ENCODE peak calls at places on chromosomes 7 and 10, in seven cellular contexts. One of them, this sample, is unnamed.

GRCh38 chr7:92781117-92781720 is 55.2 kb downstream of the CDK6 start:
- DNase-seq in RWPE2: no peak
- DNase-seq in H1: no peak
- DNase-seq in ureter: no peak
- DNase-seq in left cardiac atrium: no peak
- DNase-seq in NCI-H345: no peak
- DNase-seq in HFFc6: no peak
- DNase-seq in this sample: peak

GRCh38 chr7:142133740-142134148 is 22.2 kb downstream of the MGAM2 start:
- DNase-seq in RWPE2: no peak
- DNase-seq in H1: no peak
- DNase-seq in ureter: no peak
- DNase-seq in left cardiac atrium: no peak
- DNase-seq in NCI-H345: no peak
- DNase-seq in HFFc6: no peak
- DNase-seq in this sample: no peak

GRCh38 chr7:46559194-46559576 is 638.1 kb upstream of the IGFBP3 start:
- DNase-seq in RWPE2: no peak
- DNase-seq in H1: no peak
- DNase-seq in ureter: no peak
- DNase-seq in left cardiac atrium: no peak
- DNase-seq in NCI-H345: no peak
- DNase-seq in HFFc6: peak
- DNase-seq in this sample: no peak

GRCh38 chr10:47050618-47051455 is 139.6 kb downstream of the PTPN20 start:
- DNase-seq in RWPE2: no peak
- DNase-seq in H1: no peak
- DNase-seq in ureter: peak
- DNase-seq in left cardiac atrium: no peak
- DNase-seq in NCI-H345: no peak
- DNase-seq in HFFc6: no peak
- DNase-seq in this sample: no peak

GRCh38 chr7:115851291-115851690 is 179.3 kb downstream of the TFEC start:
- DNase-seq in RWPE2: no peak
- DNase-seq in H1: no peak
- DNase-seq in ureter: no peak
- DNase-seq in left cardiac atrium: no peak
- DNase-seq in NCI-H345: peak
- DNase-seq in HFFc6: peak
- DNase-seq in this sample: no peak

GRCh38 chr10:72263613-72264241 is 10.0 kb upstream of the DDIT4 start:
- DNase-seq in RWPE2: peak
- DNase-seq in H1: no peak
- DNase-seq in ureter: peak
- DNase-seq in left cardiac atrium: no peak
- DNase-seq in NCI-H345: peak
- DNase-seq in HFFc6: no peak
- DNase-seq in this sample: no peak

GRCh38 chr10:24575462-24576002 is 148.2 kb downstream of the ARHGAP21 start:
- DNase-seq in RWPE2: no peak
- DNase-seq in H1: no peak
- DNase-seq in ureter: no peak
- DNase-seq in left cardiac atrium: no peak
- DNase-seq in NCI-H345: no peak
- DNase-seq in HFFc6: peak
- DNase-seq in this sample: no peak

GRCh38 chr7:118689403-118689802 is 464.9 kb downstream of the ANKRD7 start:
- DNase-seq in RWPE2: no peak
- DNase-seq in H1: no peak
- DNase-seq in ureter: no peak
- DNase-seq in left cardiac atrium: no peak
- DNase-seq in NCI-H345: no peak
- DNase-seq in HFFc6: no peak
- DNase-seq in this sample: no peak

GRCh38 chr7:30928254-30928872 is 16.7 kb downstream of the AQP1 start:
- DNase-seq in RWPE2: no peak
- DNase-seq in H1: no peak
- DNase-seq in ureter: no peak
- DNase-seq in left cardiac atrium: no peak
- DNase-seq in NCI-H345: no peak
- DNase-seq in HFFc6: no peak
- DNase-seq in this sample: no peak

GRCh38 chr10:119252051-119252465 is 44.7 kb downstream of the GRK5 start:
- DNase-seq in RWPE2: no peak
- DNase-seq in H1: no peak
- DNase-seq in ureter: no peak
- DNase-seq in left cardiac atrium: no peak
- DNase-seq in NCI-H345: no peak
- DNase-seq in HFFc6: peak
- DNase-seq in this sample: no peak

GRCh38 chr7:117706191-117706590 is 167.1 kb downstream of the CTTNBP2 start:
- DNase-seq in RWPE2: no peak
- DNase-seq in H1: no peak
- DNase-seq in ureter: no peak
- DNase-seq in left cardiac atrium: no peak
- DNase-seq in NCI-H345: no peak
- DNase-seq in HFFc6: no peak
- DNase-seq in this sample: no peak

GRCh38 chr10:28087675-28088351 is 88.9 kb upstream of the ODAD2 start:
- DNase-seq in RWPE2: no peak
- DNase-seq in H1: no peak
- DNase-seq in ureter: no peak
- DNase-seq in left cardiac atrium: no peak
- DNase-seq in NCI-H345: no peak
- DNase-seq in HFFc6: peak
- DNase-seq in this sample: no peak